ENCODE peak calls at places on chromosomes 7 and 10, in ten cellular contexts. One of them, this sample, is unnamed.

GRCh38 chr7:111728635-111728995 is 166.3 kb upstream of the IMMP2L start:
- DNase-seq in AG04450: no peak
- DNase-seq in HepG2: no peak
- DNase-seq in mesendoderm: no peak
- DNase-seq in sigmoid colon: no peak
- DNase-seq in psoas muscle: no peak
- DNase-seq in heart left ventricle: no peak
- DNase-seq in HCT116: no peak
- DNase-seq in brain microvascular endothelial cell: no peak
- DNase-seq in heart right ventricle: no peak
- DNase-seq in this sample: no peak

GRCh38 chr7:100066953-100067352 is 14.6 kb downstream of the ZNF3 start:
- DNase-seq in AG04450: no peak
- DNase-seq in HepG2: no peak
- DNase-seq in mesendoderm: no peak
- DNase-seq in sigmoid colon: peak; percentile 36
- DNase-seq in psoas muscle: no peak
- DNase-seq in heart left ventricle: no peak
- DNase-seq in HCT116: no peak
- DNase-seq in brain microvascular endothelial cell: no peak
- DNase-seq in heart right ventricle: no peak
- DNase-seq in this sample: no peak

GRCh38 chr10:97517778-97518561 is 19.2 kb downstream of the UBTD1 start:
- DNase-seq in AG04450: no peak
- DNase-seq in HepG2: no peak
- DNase-seq in mesendoderm: peak; percentile 81
- DNase-seq in sigmoid colon: no peak
- DNase-seq in psoas muscle: no peak
- DNase-seq in heart left ventricle: no peak
- DNase-seq in HCT116: peak; percentile 27
- DNase-seq in brain microvascular endothelial cell: no peak
- DNase-seq in heart right ventricle: no peak
- DNase-seq in this sample: no peak

GRCh38 chr10:96850825-96851224 is 18.7 kb downstream of the LCOR start:
- DNase-seq in AG04450: peak; percentile 89
- DNase-seq in HepG2: no peak
- DNase-seq in mesendoderm: peak; percentile 42
- DNase-seq in sigmoid colon: no peak
- DNase-seq in psoas muscle: no peak
- DNase-seq in heart left ventricle: no peak
- DNase-seq in HCT116: no peak
- DNase-seq in brain microvascular endothelial cell: peak; percentile 91
- DNase-seq in heart right ventricle: no peak
- DNase-seq in this sample: no peak

GRCh38 chr10:34087095-34087418 is 728.0 kb downstream of the PARD3 start:
- DNase-seq in AG04450: no peak
- DNase-seq in HepG2: no peak
- DNase-seq in mesendoderm: no peak
- DNase-seq in sigmoid colon: no peak
- DNase-seq in psoas muscle: no peak
- DNase-seq in heart left ventricle: no peak
- DNase-seq in HCT116: no peak
- DNase-seq in brain microvascular endothelial cell: no peak
- DNase-seq in heart right ventricle: no peak
- DNase-seq in this sample: no peak

GRCh38 chr7:143265017-143265693 is 1.9 kb downstream of the GSTK1 start:
- DNase-seq in AG04450: no peak
- DNase-seq in HepG2: no peak
- DNase-seq in mesendoderm: no peak
- DNase-seq in sigmoid colon: no peak
- DNase-seq in psoas muscle: no peak
- DNase-seq in heart left ventricle: peak; percentile 29
- DNase-seq in HCT116: no peak
- DNase-seq in brain microvascular endothelial cell: no peak
- DNase-seq in heart right ventricle: peak; percentile 25
- DNase-seq in this sample: peak; percentile 17

GRCh38 chr7:22860784-22861482 is 38.3 kb upstream of the TOMM7 start:
- DNase-seq in AG04450: no peak
- DNase-seq in HepG2: peak; percentile 13
- DNase-seq in mesendoderm: peak; percentile 63
- DNase-seq in sigmoid colon: no peak
- DNase-seq in psoas muscle: no peak
- DNase-seq in heart left ventricle: no peak
- DNase-seq in HCT116: no peak
- DNase-seq in brain microvascular endothelial cell: peak; percentile 43
- DNase-seq in heart right ventricle: no peak
- DNase-seq in this sample: no peak

GRCh38 chr7:83947260-83947659 is 247.3 kb downstream of the SEMA3A start:
- DNase-seq in AG04450: no peak
- DNase-seq in HepG2: peak; percentile 5
- DNase-seq in mesendoderm: peak; percentile 73
- DNase-seq in sigmoid colon: no peak
- DNase-seq in psoas muscle: no peak
- DNase-seq in heart left ventricle: no peak
- DNase-seq in HCT116: peak; percentile 19
- DNase-seq in brain microvascular endothelial cell: no peak
- DNase-seq in heart right ventricle: no peak
- DNase-seq in this sample: no peak

GRCh38 chr7:150781961-150782360 is 18.2 kb downstream of the TMEM176B start:
- DNase-seq in AG04450: no peak
- DNase-seq in HepG2: no peak
- DNase-seq in mesendoderm: no peak
- DNase-seq in sigmoid colon: no peak
- DNase-seq in psoas muscle: no peak
- DNase-seq in heart left ventricle: no peak
- DNase-seq in HCT116: no peak
- DNase-seq in brain microvascular endothelial cell: no peak
- DNase-seq in heart right ventricle: no peak
- DNase-seq in this sample: no peak

DNA sequence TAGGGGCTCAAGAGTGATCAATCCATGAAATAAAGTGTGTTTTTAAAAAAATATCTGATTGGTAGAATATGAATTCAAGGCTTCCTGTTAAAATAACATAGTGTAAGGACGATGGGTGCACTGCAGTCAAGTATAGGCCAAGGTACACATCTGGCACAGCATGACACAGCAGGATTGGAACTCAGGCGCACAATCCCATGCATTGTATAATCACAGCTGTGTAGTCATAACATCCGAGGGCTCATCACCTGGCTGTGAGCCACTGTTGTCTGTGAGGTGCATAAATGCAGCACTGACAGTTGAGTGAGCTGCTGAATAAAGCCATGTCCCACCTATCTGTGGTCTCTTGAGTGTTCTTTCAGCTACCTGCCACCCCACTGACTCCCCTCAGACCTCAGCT is 142.3 kb upstream of the HPS1 start:
- DNase-seq in AG04450: no peak
- DNase-seq in HepG2: peak; percentile 68
- DNase-seq in mesendoderm: no peak
- DNase-seq in sigmoid colon: no peak
- DNase-seq in psoas muscle: no peak
- DNase-seq in heart left ventricle: no peak
- DNase-seq in HCT116: no peak
- DNase-seq in brain microvascular endothelial cell: no peak
- DNase-seq in heart right ventricle: no peak
- DNase-seq in this sample: no peak
- H3K27ac ChIP-seq in AG04450: no peak overlapping the region
- H3K27ac ChIP-seq in HepG2: no peak overlapping the region
- H3K27ac ChIP-seq in mesendoderm: no peak overlapping the region
- H3K27ac ChIP-seq in sigmoid colon: peak overlapping the region; percentile 73
- H3K27ac ChIP-seq in psoas muscle: no peak overlapping the region
- H3K27ac ChIP-seq in heart left ventricle: no peak overlapping the region
- H3K27ac ChIP-seq in HCT116: no peak overlapping the region
- H3K27ac ChIP-seq in brain microvascular endothelial cell: no peak overlapping the region
- H3K27ac ChIP-seq in heart right ventricle: no peak overlapping the region
- H3K27ac ChIP-seq in this sample: no peak overlapping the region

DNA sequence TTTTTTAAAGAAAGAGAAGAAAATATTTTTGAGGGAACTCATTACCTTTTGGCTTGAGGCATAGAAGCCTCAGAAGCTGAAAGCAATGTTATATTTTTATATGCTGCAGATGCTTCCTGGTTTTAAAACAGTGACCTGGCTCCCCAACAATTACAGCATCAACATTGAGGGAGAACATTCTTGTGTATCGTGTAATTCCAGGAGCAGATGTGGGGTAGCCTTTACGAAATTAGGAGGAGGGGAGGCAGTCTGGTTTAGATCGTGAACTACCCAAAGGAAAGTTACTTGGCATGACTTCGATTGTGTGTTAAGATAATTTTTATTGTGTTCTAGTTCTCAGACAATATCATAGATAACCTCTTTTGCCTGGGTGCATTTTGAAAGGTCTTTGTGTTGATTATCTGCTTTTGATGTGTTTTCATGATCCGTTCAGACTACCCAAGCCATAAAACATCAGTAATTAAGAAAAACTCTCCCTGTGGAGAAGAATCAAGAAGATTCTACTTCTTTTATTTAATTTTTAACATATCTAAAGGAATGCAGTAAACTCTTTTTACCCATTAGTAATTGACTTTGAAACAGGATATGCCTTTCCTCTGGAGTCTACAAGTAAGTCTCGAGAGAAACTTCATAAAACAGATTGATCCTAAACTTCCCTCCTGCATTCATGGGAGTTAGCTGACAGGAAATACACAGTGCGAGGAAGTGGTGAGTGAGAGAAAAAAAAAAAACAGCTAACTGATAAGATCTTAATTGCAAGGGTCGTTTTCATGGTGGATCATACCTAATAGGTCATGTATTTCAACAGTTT is 141.4 kb downstream of the KIAA1217 start:
- DNase-seq in AG04450: no peak
- DNase-seq in HepG2: no peak
- DNase-seq in mesendoderm: no peak
- DNase-seq in sigmoid colon: no peak
- DNase-seq in psoas muscle: no peak
- DNase-seq in heart left ventricle: no peak
- DNase-seq in HCT116: no peak
- DNase-seq in brain microvascular endothelial cell: peak; percentile 41
- DNase-seq in heart right ventricle: no peak
- DNase-seq in this sample: no peak
- H3K27ac ChIP-seq in AG04450: no peak overlapping the region
- H3K27ac ChIP-seq in HepG2: no peak overlapping the region
- H3K27ac ChIP-seq in mesendoderm: no peak overlapping the region
- H3K27ac ChIP-seq in sigmoid colon: no peak overlapping the region
- H3K27ac ChIP-seq in psoas muscle: peak overlapping the region; percentile 58
- H3K27ac ChIP-seq in heart left ventricle: peak overlapping the region; percentile 26
- H3K27ac ChIP-seq in HCT116: no peak overlapping the region
- H3K27ac ChIP-seq in brain microvascular endothelial cell: peak overlapping the region; percentile 38
- H3K27ac ChIP-seq in heart right ventricle: no peak overlapping the region
- H3K27ac ChIP-seq in this sample: peak overlapping the region; percentile 46

GRCh38 chr7:30992414-30992813 is 28.7 kb downstream of the GHRHR start:
- DNase-seq in AG04450: no peak
- DNase-seq in HepG2: no peak
- DNase-seq in mesendoderm: no peak
- DNase-seq in sigmoid colon: no peak
- DNase-seq in psoas muscle: no peak
- DNase-seq in heart left ventricle: no peak
- DNase-seq in HCT116: no peak
- DNase-seq in brain microvascular endothelial cell: no peak
- DNase-seq in heart right ventricle: no peak
- DNase-seq in this sample: no peak
- H3K27ac ChIP-seq in AG04450: no peak overlapping the region
- H3K27ac ChIP-seq in HepG2: no peak overlapping the region
- H3K27ac ChIP-seq in mesendoderm: no peak overlapping the region
- H3K27ac ChIP-seq in sigmoid colon: no peak overlapping the region
- H3K27ac ChIP-seq in psoas muscle: no peak overlapping the region
- H3K27ac ChIP-seq in heart left ventricle: no peak overlapping the region
- H3K27ac ChIP-seq in HCT116: peak overlapping the region; percentile 25
- H3K27ac ChIP-seq in brain microvascular endothelial cell: no peak overlapping the region
- H3K27ac ChIP-seq in heart right ventricle: no peak overlapping the region
- H3K27ac ChIP-seq in this sample: no peak overlapping the region

GRCh38 chr10:128305601-128306345 is 179.6 kb upstream of the MKI67 start:
- DNase-seq in AG04450: no peak
- DNase-seq in HepG2: no peak
- DNase-seq in mesendoderm: no peak
- DNase-seq in sigmoid colon: no peak
- DNase-seq in psoas muscle: no peak
- DNase-seq in heart left ventricle: no peak
- DNase-seq in HCT116: no peak
- DNase-seq in brain microvascular endothelial cell: no peak
- DNase-seq in heart right ventricle: no peak
- DNase-seq in this sample: no peak
- H3K27ac ChIP-seq in AG04450: peak overlapping the region; percentile 11
- H3K27ac ChIP-seq in HepG2: no peak overlapping the region
- H3K27ac ChIP-seq in mesendoderm: no peak overlapping the region
- H3K27ac ChIP-seq in sigmoid colon: no peak overlapping the region
- H3K27ac ChIP-seq in psoas muscle: no peak overlapping the region
- H3K27ac ChIP-seq in heart left ventricle: no peak overlapping the region
- H3K27ac ChIP-seq in HCT116: no peak overlapping the region
- H3K27ac ChIP-seq in brain microvascular endothelial cell: no peak overlapping the region
- H3K27ac ChIP-seq in heart right ventricle: no peak overlapping the region
- H3K27ac ChIP-seq in this sample: no peak overlapping the region

GRCh38 chr10:52228556-52228955 is 85.5 kb upstream of the DKK1 start:
- DNase-seq in AG04450: no peak
- DNase-seq in HepG2: no peak
- DNase-seq in mesendoderm: no peak
- DNase-seq in sigmoid colon: no peak
- DNase-seq in psoas muscle: no peak
- DNase-seq in heart left ventricle: no peak
- DNase-seq in HCT116: no peak
- DNase-seq in brain microvascular endothelial cell: no peak
- DNase-seq in heart right ventricle: no peak
- DNase-seq in this sample: no peak

GRCh38 chr10:52229271-52229931 is 84.7 kb upstream of the DKK1 start:
- DNase-seq in AG04450: no peak
- DNase-seq in HepG2: no peak
- DNase-seq in mesendoderm: no peak
- DNase-seq in sigmoid colon: no peak
- DNase-seq in psoas muscle: no peak
- DNase-seq in heart left ventricle: no peak
- DNase-seq in HCT116: no peak
- DNase-seq in brain microvascular endothelial cell: peak; percentile 9
- DNase-seq in heart right ventricle: no peak
- DNase-seq in this sample: no peak

GRCh38 chr10:52232561-52233350 is 81.3 kb upstream of the DKK1 start:
- DNase-seq in AG04450: no peak
- DNase-seq in HepG2: peak; percentile 7
- DNase-seq in mesendoderm: no peak
- DNase-seq in sigmoid colon: no peak
- DNase-seq in psoas muscle: no peak
- DNase-seq in heart left ventricle: no peak
- DNase-seq in HCT116: no peak
- DNase-seq in brain microvascular endothelial cell: peak; percentile 20
- DNase-seq in heart right ventricle: no peak
- DNase-seq in this sample: no peak
- H3K27ac ChIP-seq in AG04450: no peak overlapping the region
- H3K27ac ChIP-seq in HepG2: no peak overlapping the region
- H3K27ac ChIP-seq in mesendoderm: no peak overlapping the region
- H3K27ac ChIP-seq in sigmoid colon: no peak overlapping the region
- H3K27ac ChIP-seq in psoas muscle: peak overlapping the region; percentile 42
- H3K27ac ChIP-seq in heart left ventricle: no peak overlapping the region
- H3K27ac ChIP-seq in HCT116: peak overlapping the region; percentile 43
- H3K27ac ChIP-seq in brain microvascular endothelial cell: no peak overlapping the region
- H3K27ac ChIP-seq in heart right ventricle: no peak overlapping the region
- H3K27ac ChIP-seq in this sample: no peak overlapping the region

This sample was measured in left ventricle myocardium inferior.